ENCODE peak calls at places on chromosomes 4 and X, in five cellular contexts. T is bronchial epithelial cell, I is IMR-90, S is cardiac muscle cell, B is tibial nerve. E is an unnamed sample.

GRCh38 chr4:6229671-6230501 is 29.5 kb upstream of the JAKMIP1 start:
- DNase-seq in T (no peak), S (no peak), B (no peak), I (no peak), E (no peak)

GRCh38 chr4:519885-520595 is 21.0 kb downstream of the PIGG start:
- DNase-seq in B (no peak), I (no peak), T (peak; percentile 55), S (no peak), E (no peak)

GRCh38 chrX:80810365-80810978 is 795 bp upstream of the BRWD3 start:
- DNase-seq in I (no peak), S (peak; percentile 5), T (no peak), B (no peak), E (no peak)

GRCh38 chr4:23819041-23819511 is 70.8 kb downstream of the PPARGC1A start:
- DNase-seq in S (peak; percentile 6), T (no peak), B (no peak), I (peak; percentile 45), E (no peak)

GRCh38 chr4:102036619-102037376 is 246.3 kb downstream of the BANK1 start:
- DNase-seq in T (peak; percentile 41), I (peak; percentile 25), B (no peak), S (peak; percentile 5), E (peak; percentile 74)

GRCh38 chr4:101458914-101459313 is 111.6 kb upstream of the PPP3CA start:
- DNase-seq in T (no peak), I (peak; percentile 2), B (no peak), S (peak; percentile 49), E (no peak)

GRCh38 chr4:158521490-158522111 is at the start of gene RXFP1:
- DNase-seq in S (peak; percentile 6), B (no peak), I (no peak), T (no peak), E (no peak)

GRCh38 chr4:4569036-4569435 is 27.2 kb upstream of the STX18 start:
- DNase-seq in B (no peak), T (no peak), I (no peak), S (no peak), E (no peak)

GRCh38 chrX:138710866-138711331 is 618 bp downstream of the FGF13 start:
- DNase-seq in I (no peak), B (no peak), T (no peak), S (no peak), E (no peak)

GRCh38 chr4:185016946-185017797 is 1.1 kb upstream of the HELT start:
- DNase-seq in I (no peak), S (peak; percentile 25), T (no peak), B (no peak), E (no peak)

GRCh38 chrX:95346854-95347253 is 1337.8 kb upstream of the DIAPH2 start:
- DNase-seq in I (peak; percentile 5), S (no peak), B (no peak), T (peak; percentile 25), E (no peak)

GRCh38 chrX:138748480-138748879 is 37.0 kb upstream of the FGF13 start:
- DNase-seq in T (peak; percentile 12), B (no peak), S (peak; percentile 11), I (peak; percentile 6), E (no peak)

GRCh38 chr4:141933978-141934377 is 297.6 kb downstream of the IL15 start:
- DNase-seq in B (no peak), S (no peak), T (peak; percentile 33), I (peak; percentile 10), E (no peak)

GRCh38 chr4:40363382-40363920 is 28.3 kb downstream of the CHRNA9 start:
- DNase-seq in I (no peak), B (no peak), T (peak; percentile 15), S (no peak), E (peak; percentile 59)

GRCh38 chr4:141339966-141340365 is 119.3 kb downstream of the ZNF330 start:
- DNase-seq in T (peak; percentile 29), I (peak; percentile 28), S (no peak), B (no peak), E (no peak)

GRCh38 chr4:150212485-150212884 is 134.2 kb downstream of the DCLK2 start:
- DNase-seq in I (no peak), B (no peak), S (no peak), T (no peak), E (no peak)

GRCh38 chrX:68084765-68085164 is 348.5 kb downstream of the OPHN1 start:
- DNase-seq in I (peak; percentile 55), T (peak; percentile 24), B (peak; percentile 48), S (peak; percentile 75), E (no peak)

GRCh38 chr4:98639108-98639507 is 19.3 kb downstream of the TSPAN5 start:
- DNase-seq in B (no peak), S (no peak), T (no peak), I (no peak), E (no peak)
- H3K4me3 ChIP-seq in B (no peak overlapping the region), S (no peak overlapping the region), T (no peak overlapping the region), I (no peak overlapping the region), E (no peak overlapping the region)

DNA sequence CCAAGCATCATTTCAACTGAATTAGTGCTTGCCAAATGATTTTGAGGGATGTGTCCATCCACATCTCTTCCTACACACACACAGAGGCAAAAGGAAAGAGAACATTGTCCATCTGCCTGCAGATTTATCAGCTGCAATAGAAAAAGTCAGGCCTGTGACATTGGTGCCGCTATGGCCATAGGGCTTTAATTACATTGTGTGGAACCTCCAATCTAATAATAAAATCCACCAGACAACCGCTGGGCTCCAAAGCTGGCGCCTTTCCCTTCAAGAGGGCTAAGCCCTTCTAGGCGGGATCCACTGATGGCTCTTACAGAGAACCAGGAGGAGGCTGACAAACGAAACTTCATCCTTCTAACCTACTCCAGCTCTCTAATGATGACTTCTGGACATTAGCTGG is 60.6 kb downstream of the PHOX2B start:
- DNase-seq in B (no peak), T (no peak), S (no peak), I (no peak), E (no peak)
- TF ChIP-seq CTCF in B (no peak), T (no peak), S (no peak), I (no peak), E (no peak)

GRCh38 chr4:147480502-147480890 is 401 bp upstream of the EDNRA start:
- DNase-seq in T (no peak), I (no peak), S (no peak), B (no peak), E (no peak)
- H3K4me3 ChIP-seq in T (peak overlapping the region; percentile 58), I (peak overlapping the region; percentile 69), S (peak overlapping the region; percentile 81), B (peak overlapping the region; percentile 59), E (no peak overlapping the region)

GRCh38 chrX:96688789-96689188 is 4.1 kb downstream of the DIAPH2 start:
- DNase-seq in B (no peak), S (no peak), T (no peak), I (no peak), E (no peak)
- TF ChIP-seq CTCF in B (no peak), S (no peak), T (no peak), I (no peak), E (no peak)

DNA sequence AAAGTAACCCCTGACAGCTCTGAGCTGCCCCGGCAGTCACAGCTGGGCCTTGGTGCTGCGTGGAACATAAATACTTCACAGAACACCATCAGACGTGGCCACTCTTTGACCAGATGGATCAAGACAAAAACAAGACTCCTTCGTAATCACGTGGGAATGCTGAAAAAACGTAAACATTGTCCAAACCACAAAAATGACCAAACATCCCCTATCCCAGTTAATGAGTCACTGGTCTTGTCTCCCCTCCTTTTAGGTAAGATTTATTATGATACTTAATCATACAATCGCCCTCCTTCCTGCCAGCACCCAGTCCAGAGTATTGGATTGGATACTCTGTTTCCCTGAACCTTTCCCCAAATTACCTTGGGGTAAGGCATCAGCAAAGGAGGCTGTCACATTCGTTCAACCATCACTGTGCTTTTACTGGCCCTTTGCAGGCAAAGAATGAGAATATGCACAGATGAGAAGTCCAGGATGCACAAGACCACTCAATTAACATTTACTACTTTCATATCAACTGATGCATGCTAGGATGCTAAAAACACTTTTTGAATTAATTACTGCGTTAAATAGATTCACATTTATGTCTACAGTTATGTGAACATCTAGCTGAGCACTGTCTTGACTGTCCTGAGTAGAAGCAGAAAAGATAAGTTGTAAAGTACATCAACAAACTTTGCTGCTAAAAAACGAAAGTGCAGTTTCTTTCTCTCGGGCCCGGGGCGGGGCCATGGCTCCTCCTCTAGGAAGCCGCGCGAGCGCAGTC is 502 bp upstream of the TCEANC start:
- DNase-seq in S (peak; percentile 86), B (no peak), T (peak; percentile 73), I (peak; percentile 98), E (no peak)
- H3K4me3 ChIP-seq in S (peak overlapping the region; percentile 26), B (peak overlapping the region; percentile 69), T (peak overlapping the region; percentile 29), I (peak overlapping the region; percentile 58), E (peak overlapping the region; percentile 67)

GRCh38 chrX:24693453-24694202 is at the start of gene POLA1:
- DNase-seq in B (peak; percentile 78), S (peak; percentile 98), I (peak; percentile 95), T (peak; percentile 85), E (peak; percentile 90)
- TF ChIP-seq CTCF in B (peak; percentile 21), S (peak; percentile 41), I (peak; percentile 33), T (peak; percentile 29), E (no peak)

GRCh38 chrX:154489182-154489581 is 1.2 kb downstream of the SLC10A3 start:
- DNase-seq in B (no peak), I (no peak), T (no peak), S (no peak), E (no peak)
- H3K4me3 ChIP-seq in B (peak overlapping the region; percentile 85), I (no peak overlapping the region), T (peak overlapping the region; percentile 52), S (no peak overlapping the region), E (peak overlapping the region; percentile 65)

GRCh38 chr4:182478475-182478874 is 235.3 kb downstream of the TENM3 start:
- DNase-seq in S (peak; percentile 64), B (no peak), I (peak; percentile 59), T (peak; percentile 42), E (no peak)
- TF ChIP-seq CTCF in S (peak; percentile 59), B (peak; percentile 65), I (peak; percentile 58), T (peak; percentile 42), E (peak; percentile 42)